ENCODE peak calls at places on chromosomes 7 and 10, in eight cellular contexts. G is OCI-LY7; P is RPMI8226; B is AML-193; U is neural progenitor cell; H is naive thymus-derived CD4-positive, alpha-beta T cell; T is activated CD8-positive, alpha-beta memory T cell treated with anti-CD3 and anti-CD28 coated beads, Interleukin-2, amount 50 U/mL, for 4 hours; C is endodermal cell. V is an unnamed sample.

GRCh38 chr10:112126172-112126571 is 57.4 kb downstream of the GPAM start:
- DNase-seq in U (no peak), C (peak), P (no peak), H (no peak), T (no peak), B (no peak), G (no peak), V (no peak)

GRCh38 chr7:142012825-142013506 is 17.3 kb downstream of the MGAM start:
- DNase-seq in P (no peak), G (no peak), C (peak), H (no peak), T (no peak), B (peak), U (peak), V (no peak)

GRCh38 chr10:74290703-74291102 is 139.7 kb downstream of the ADK start:
- DNase-seq in T (no peak), C (no peak), U (no peak), G (no peak), B (no peak), P (no peak), H (no peak), V (no peak)

GRCh38 chr7:149021725-149022062 is 6.6 kb downstream of the PDIA4 start:
- DNase-seq in P (no peak), C (no peak), T (no peak), U (no peak), G (no peak), H (no peak), B (no peak), V (no peak)

GRCh38 chr10:17673517-17674051 is 29.6 kb downstream of the STAM start:
- DNase-seq in G (no peak), P (no peak), T (no peak), C (peak), H (no peak), B (no peak), U (peak), V (no peak)

GRCh38 chr7:128410092-128410665 is 397 bp upstream of the IMPDH1 start:
- DNase-seq in H (peak), T (peak), P (peak), U (peak), B (peak), G (peak), C (peak), V (no peak)

GRCh38 chr7:48084727-48085432 is 4.2 kb upstream of the UPP1 start:
- DNase-seq in U (no peak), H (no peak), B (peak), P (peak), T (peak), G (no peak), C (peak), V (peak)

GRCh38 chr10:22801759-22802158 is 87.4 kb upstream of the PIP4K2A start:
- DNase-seq in P (no peak), B (no peak), U (no peak), G (no peak), H (no peak), C (no peak), T (no peak), V (no peak)

GRCh38 chr10:24519950-24520349 is 203.7 kb downstream of the ARHGAP21 start:
- DNase-seq in U (peak), P (no peak), C (peak), T (peak), H (peak), G (no peak), B (no peak), V (no peak)

GRCh38 chr10:88754272-88754671 is 5.5 kb upstream of the LIPN start:
- DNase-seq in G (no peak), T (no peak), H (no peak), P (no peak), C (no peak), B (no peak), U (no peak), V (no peak)

GRCh38 chr10:6700066-6700465 is 120.0 kb upstream of the PRKCQ start:
- DNase-seq in U (no peak), G (no peak), T (no peak), B (no peak), H (no peak), P (no peak), C (no peak), V (no peak)

GRCh38 chr10:123766012-123766411 is 99.9 kb downstream of the GPR26 start:
- DNase-seq in H (no peak), P (peak), B (no peak), G (no peak), U (no peak), C (no peak), T (no peak), V (no peak)

V was measured in SIG-M5.